ENCODE peak calls at places on chromosomes 3 and 15, in five cellular contexts. C, T, F, R and G are unnamed samples.

GRCh38 chr3:168952551-168952950 is 711.0 kb downstream of the MECOM start:
- DNase-seq in C (peak; percentile 2), T (no peak), F (no peak), R (no peak), G (no peak)

GRCh38 chr3:182969277-182969676 is 11.1 kb downstream of the DCUN1D1 start:
- DNase-seq in C (no peak), T (no peak), F (no peak), R (no peak), G (no peak)

GRCh38 chr3:5197470-5198312 is 10.2 kb downstream of the EDEM1 start:
- DNase-seq in C (no peak), T (no peak), F (no peak), R (no peak), G (no peak)

GRCh38 chr3:83514130-83514914 is 1444.5 kb upstream of the CADM2 start:
- DNase-seq in C (peak; percentile 19), T (no peak), F (no peak), R (no peak), G (no peak)

GRCh38 chr3:41997702-41998551 is 36.0 kb upstream of the ULK4 start:
- DNase-seq in C (no peak), T (no peak), F (no peak), R (no peak), G (no peak)

GRCh38 chr15:71373917-71374316 is 258.6 kb downstream of the THSD4 start:
- DNase-seq in C (no peak), T (no peak), F (no peak), R (no peak), G (no peak)

GRCh38 chr3:11845661-11846060 is 1.0 kb downstream of the TAMM41 start:
- DNase-seq in C (no peak), T (no peak), F (no peak), R (no peak), G (no peak)

GRCh38 chr15:92807971-92808571 is 92.1 kb upstream of the CHD2 start:
- DNase-seq in C (peak; percentile 81), T (no peak), F (no peak), R (no peak), G (no peak)

GRCh38 chr3:72035606-72036005 is 250.7 kb upstream of the PROK2 start:
- DNase-seq in C (no peak), T (no peak), F (no peak), R (no peak), G (no peak)

GRCh38 chr15:68595260-68595564 is 16.4 kb downstream of the CORO2B start:
- DNase-seq in C (no peak), T (peak; percentile 12), F (no peak), R (no peak), G (no peak)

GRCh38 chr15:61835476-61836106 is 224.7 kb downstream of the VPS13C start:
- DNase-seq in C (peak; percentile 57), T (peak; percentile 80), F (peak; percentile 45), R (peak; percentile 42), G (no peak)

GRCh38 chr3:123292321-123293310 is 90.9 kb downstream of the SEC22A start:
- DNase-seq in C (no peak), T (peak; percentile 44), F (no peak), R (no peak), G (no peak)

GRCh38 chr3:56314842-56315241 is 153.4 kb downstream of the ERC2 start:
- DNase-seq in C (no peak), T (no peak), F (peak; percentile 41), R (peak; percentile 87), G (no peak)

GRCh38 chr15:28456476-28457395 is 76.0 kb downstream of the GOLGA8G start:
- DNase-seq in C (no peak), T (peak; percentile 57), F (no peak), R (no peak), G (peak; percentile 84)

GRCh38 chr3:147521646-147522045 is 112.5 kb downstream of the ZIC1 start:
- DNase-seq in C (no peak), T (no peak), F (no peak), R (no peak), G (no peak)

GRCh38 chr3:188319569-188319968 is 165.6 kb downstream of the LPP start:
- DNase-seq in C (no peak), T (no peak), F (no peak), R (no peak), G (no peak)

GRCh38 chr15:64460737-64461576 is 579 bp downstream of the ZNF609 start:
- DNase-seq in C (peak; percentile 81), T (no peak), F (peak; percentile 48), R (peak; percentile 27), G (peak; percentile 67)

GRCh38 chr3:142649996-142650693 is 54.0 kb downstream of the PLS1 start:
- DNase-seq in C (no peak), T (no peak), F (no peak), R (no peak), G (no peak)

GRCh38 chr3:138448631-138449030 is 14.2 kb downstream of the ESYT3 start:
- DNase-seq in C (no peak), T (no peak), F (no peak), R (no peak), G (no peak)

GRCh38 chr3:151969026-151969658 is 95.7 kb downstream of the SUCNR1 start:
- DNase-seq in C (no peak), T (no peak), F (no peak), R (no peak), G (no peak)

GRCh38 chr15:39616731-39617455 is 36.0 kb downstream of the THBS1 start:
- DNase-seq in C (no peak), T (no peak), F (no peak), R (no peak), G (no peak)

GRCh38 chr15:94747510-94747909 is 516.1 kb downstream of the MCTP2 start:
- DNase-seq in C (no peak), T (no peak), F (no peak), R (no peak), G (no peak)

GRCh38 chr3:151944356-151944755 is 70.9 kb downstream of the SUCNR1 start:
- DNase-seq in C (no peak), T (no peak), F (no peak), R (no peak), G (no peak)

GRCh38 chr3:193499152-193499551 is 55.5 kb downstream of the ATP13A4 start:
- DNase-seq in C (no peak), T (no peak), F (no peak), R (no peak), G (no peak)

GRCh38 chr15:88900309-88900981 is 5.1 kb upstream of the HAPLN3 start:
- DNase-seq in C (peak; percentile 80), T (no peak), F (no peak), R (no peak), G (peak; percentile 66)

GRCh38 chr15:72866086-72866646 is 82.6 kb upstream of the ADPGK start:
- DNase-seq in C (no peak), T (no peak), F (no peak), R (no peak), G (no peak)

DNA sequence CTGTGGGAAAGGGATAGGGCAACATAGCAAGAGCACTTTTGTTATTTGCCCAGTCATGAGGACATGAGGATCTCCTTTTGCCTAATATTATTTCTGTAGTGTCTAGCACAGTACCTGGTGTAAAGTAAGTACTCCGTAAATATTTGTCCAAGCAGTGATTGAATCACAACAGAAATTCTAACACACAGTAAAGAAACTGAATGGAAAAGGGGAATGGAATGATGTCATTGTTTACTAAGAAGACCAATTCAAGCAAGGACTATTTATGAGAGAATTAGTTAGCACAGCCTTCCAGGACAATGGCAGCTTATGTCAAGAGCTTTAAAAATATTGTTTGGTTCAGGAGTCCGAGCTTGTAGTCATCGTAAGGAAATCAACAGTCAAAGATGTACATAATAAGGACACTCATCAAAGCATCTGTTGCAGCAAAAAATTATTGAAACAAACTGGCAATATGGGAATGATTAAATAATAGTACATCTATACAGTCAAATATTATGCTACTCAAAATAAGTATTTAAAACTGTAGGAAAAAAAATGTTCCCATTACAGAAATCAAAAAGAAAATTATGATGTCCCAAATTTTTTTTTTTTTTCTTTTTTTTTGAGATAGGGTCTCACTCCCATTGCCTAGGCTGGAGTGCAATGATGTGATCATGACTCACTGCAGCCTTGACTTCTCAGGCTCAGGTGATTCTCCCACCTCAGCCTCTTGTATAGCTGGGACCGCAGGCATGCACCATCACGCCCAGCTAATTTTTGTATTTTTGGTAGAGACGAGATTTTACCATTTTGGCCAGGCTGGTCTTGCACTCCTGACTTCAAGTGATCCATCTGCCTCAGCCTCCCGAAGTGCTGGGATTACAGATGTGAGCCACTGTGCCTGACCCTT is 17.9 kb downstream of the CAPN7 start:
- DNase-seq in C (peak; percentile 12), T (no peak), F (no peak), R (no peak), G (no peak)
- H3K4me3 ChIP-seq in C (no peak overlapping the region), T (no peak overlapping the region), F (no peak overlapping the region), R (no peak overlapping the region), G (no peak overlapping the region)

GRCh38 chr3:19641408-19641807 is 292.6 kb downstream of the EFHB start:
- DNase-seq in C (no peak), T (no peak), F (no peak), R (no peak), G (no peak)

GRCh38 chr3:19644405-19644804 is 289.6 kb downstream of the EFHB start:
- DNase-seq in C (no peak), T (no peak), F (no peak), R (no peak), G (no peak)

DNA sequence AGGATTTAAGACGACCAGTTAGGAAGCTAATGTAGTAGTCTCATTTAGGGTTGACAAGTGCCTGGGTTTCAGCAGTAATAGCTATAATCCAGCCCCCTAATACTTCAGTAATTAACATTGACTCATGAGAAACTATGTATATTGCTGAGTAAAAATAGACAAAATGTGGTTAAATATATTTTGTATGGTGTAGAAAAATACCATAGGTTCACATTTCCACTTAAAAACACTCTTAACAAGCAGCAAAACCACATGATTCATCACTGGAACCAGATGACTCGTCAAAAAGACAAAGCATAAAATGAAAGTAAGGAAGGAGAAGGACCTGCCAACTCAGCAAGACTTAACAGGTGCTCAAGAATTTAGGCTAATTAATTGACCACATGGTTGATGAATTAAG is 288.9 kb downstream of the EFHB start:
- DNase-seq in C (no peak), T (no peak), F (no peak), R (no peak), G (no peak)
- H3K4me3 ChIP-seq in C (no peak overlapping the region), T (no peak overlapping the region), F (no peak overlapping the region), R (no peak overlapping the region), G (no peak overlapping the region)

GRCh38 chr3:100047455-100048141 is 66.7 kb downstream of the FILIP1L start:
- DNase-seq in C (peak; percentile 65), T (no peak), F (no peak), R (no peak), G (peak; percentile 60)
- H3K4me3 ChIP-seq in C (no peak overlapping the region), T (peak overlapping the region; percentile 39), F (no peak overlapping the region), R (no peak overlapping the region), G (no peak overlapping the region)

DNA sequence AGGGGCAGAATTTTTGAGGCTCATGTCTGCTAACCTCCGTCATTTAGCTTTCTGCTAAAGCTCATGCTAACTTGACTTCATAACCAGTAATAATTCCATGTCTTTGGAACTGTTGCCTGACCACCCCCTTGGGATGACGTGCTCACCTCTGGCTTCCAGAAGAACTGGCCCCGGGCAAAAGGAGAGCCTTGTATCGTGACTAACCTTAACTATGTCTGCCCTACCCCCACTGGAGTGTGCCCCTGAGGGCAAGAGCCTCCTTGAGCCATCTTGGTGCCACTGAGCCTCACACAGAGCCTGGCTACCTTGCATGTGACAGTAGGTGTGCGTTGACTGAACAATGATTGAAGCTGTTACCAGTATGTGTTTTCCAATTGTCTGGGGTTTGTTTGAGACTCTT is 4.7 kb downstream of the LRRK1 start:
- DNase-seq in C (no peak), T (no peak), F (no peak), R (no peak), G (peak; percentile 67)
- H3K4me3 ChIP-seq in C (no peak overlapping the region), T (no peak overlapping the region), F (no peak overlapping the region), R (no peak overlapping the region), G (no peak overlapping the region)